ENCODE peak calls at places on chromosomes 1 and 21, in six cellular contexts. One of them, this sample, is unnamed. For H3K36me3 and H3K4me1, the result is how much of the 10 kb centered on the place peaks cover.

GRCh38 chr1:197268012-197268411 is at the start of gene CRB1:
- DNase-seq in heart right ventricle: no peak
- DNase-seq in cardiac muscle cell: peak
- DNase-seq in mammary epithelial cell: no peak
- DNase-seq in psoas muscle: no peak
- DNase-seq in colonic mucosa: no peak
- DNase-seq in this sample: no peak

GRCh38 chr1:224042557-224043118 is 71.3 kb upstream of the FBXO28 start:
- DNase-seq in heart right ventricle: no peak
- DNase-seq in cardiac muscle cell: no peak
- DNase-seq in mammary epithelial cell: no peak
- DNase-seq in psoas muscle: no peak
- DNase-seq in colonic mucosa: no peak
- DNase-seq in this sample: no peak

GRCh38 chr1:53344921-53345838 is 17.3 kb upstream of the LRP8 start:
- DNase-seq in heart right ventricle: no peak
- DNase-seq in cardiac muscle cell: no peak
- DNase-seq in mammary epithelial cell: no peak
- DNase-seq in psoas muscle: no peak
- DNase-seq in colonic mucosa: no peak
- DNase-seq in this sample: no peak

GRCh38 chr1:16398371-16398953 is 31.4 kb downstream of the SZRD1 start:
- DNase-seq in heart right ventricle: no peak
- DNase-seq in cardiac muscle cell: no peak
- DNase-seq in mammary epithelial cell: no peak
- DNase-seq in psoas muscle: no peak
- DNase-seq in colonic mucosa: no peak
- DNase-seq in this sample: no peak

GRCh38 chr1:79603862-79604261 is 597.3 kb upstream of the ADGRL4 start:
- DNase-seq in heart right ventricle: no peak
- DNase-seq in cardiac muscle cell: no peak
- DNase-seq in mammary epithelial cell: peak
- DNase-seq in psoas muscle: no peak
- DNase-seq in colonic mucosa: no peak
- DNase-seq in this sample: no peak

GRCh38 chr1:227546598-227547313 is 16.6 kb upstream of the ZNF678 start:
- DNase-seq in heart right ventricle: no peak
- DNase-seq in cardiac muscle cell: no peak
- DNase-seq in mammary epithelial cell: no peak
- DNase-seq in psoas muscle: no peak
- DNase-seq in colonic mucosa: no peak
- DNase-seq in this sample: no peak

GRCh38 chr1:203006948-203007871 is at the start of gene TMEM183A:
- DNase-seq in heart right ventricle: peak
- DNase-seq in cardiac muscle cell: peak
- DNase-seq in mammary epithelial cell: peak
- DNase-seq in psoas muscle: peak
- DNase-seq in colonic mucosa: peak
- DNase-seq in this sample: peak

GRCh38 chr1:243851129-243851756 is 1.2 kb upstream of the AKT3 start:
- DNase-seq in heart right ventricle: peak
- DNase-seq in cardiac muscle cell: no peak
- DNase-seq in mammary epithelial cell: peak
- DNase-seq in psoas muscle: no peak
- DNase-seq in colonic mucosa: no peak
- DNase-seq in this sample: no peak

GRCh38 chr1:183995322-183996035 is 42.0 kb downstream of the COLGALT2 start:
- DNase-seq in heart right ventricle: peak
- DNase-seq in cardiac muscle cell: no peak
- DNase-seq in mammary epithelial cell: no peak
- DNase-seq in psoas muscle: peak
- DNase-seq in colonic mucosa: no peak
- DNase-seq in this sample: no peak

GRCh38 chr1:207071426-207071825 is 17.2 kb upstream of the C4BPB start:
- DNase-seq in heart right ventricle: no peak
- DNase-seq in cardiac muscle cell: no peak
- DNase-seq in mammary epithelial cell: no peak
- DNase-seq in psoas muscle: no peak
- DNase-seq in colonic mucosa: no peak
- DNase-seq in this sample: peak

GRCh38 chr1:228238461-228238860 is 30.6 kb downstream of the OBSCN start:
- DNase-seq in heart right ventricle: no peak
- DNase-seq in cardiac muscle cell: no peak
- DNase-seq in mammary epithelial cell: no peak
- DNase-seq in psoas muscle: no peak
- DNase-seq in colonic mucosa: no peak
- DNase-seq in this sample: no peak

GRCh38 chr1:182617734-182618288 is 13.6 kb upstream of the RGS16 start:
- DNase-seq in heart right ventricle: no peak
- DNase-seq in cardiac muscle cell: no peak
- DNase-seq in mammary epithelial cell: peak
- DNase-seq in psoas muscle: no peak
- DNase-seq in colonic mucosa: no peak
- DNase-seq in this sample: no peak

GRCh38 chr21:45393833-45394638 is 10.9 kb upstream of the COL18A1 start:
- DNase-seq in heart right ventricle: no peak
- DNase-seq in cardiac muscle cell: no peak
- DNase-seq in mammary epithelial cell: no peak
- DNase-seq in psoas muscle: no peak
- DNase-seq in colonic mucosa: no peak
- DNase-seq in this sample: no peak

GRCh38 chr21:31732538-31732864 is 583 bp upstream of the SCAF4 start:
- DNase-seq in heart right ventricle: no peak
- DNase-seq in cardiac muscle cell: no peak
- DNase-seq in mammary epithelial cell: no peak
- DNase-seq in psoas muscle: no peak
- DNase-seq in colonic mucosa: no peak
- DNase-seq in this sample: no peak

GRCh38 chr1:214720561-214720960 is 117.6 kb downstream of the CENPF start:
- DNase-seq in heart right ventricle: no peak
- DNase-seq in cardiac muscle cell: no peak
- DNase-seq in mammary epithelial cell: no peak
- DNase-seq in psoas muscle: no peak
- DNase-seq in colonic mucosa: no peak
- DNase-seq in this sample: no peak

GRCh38 chr1:201625711-201626300 is 86.9 kb downstream of the NAV1 start:
- DNase-seq in heart right ventricle: no peak
- DNase-seq in cardiac muscle cell: no peak
- DNase-seq in mammary epithelial cell: no peak
- DNase-seq in psoas muscle: no peak
- DNase-seq in colonic mucosa: no peak
- DNase-seq in this sample: no peak

GRCh38 chr1:26164036-26164927 is 4.5 kb downstream of the C1orf232 start:
- DNase-seq in heart right ventricle: peak
- DNase-seq in cardiac muscle cell: peak
- DNase-seq in mammary epithelial cell: no peak
- DNase-seq in psoas muscle: peak
- DNase-seq in colonic mucosa: no peak
- DNase-seq in this sample: peak

GRCh38 chr1:46687910-46688509 is 16.4 kb downstream of the TEX38 start:
- DNase-seq in heart right ventricle: no peak
- DNase-seq in cardiac muscle cell: no peak
- DNase-seq in mammary epithelial cell: no peak
- DNase-seq in psoas muscle: no peak
- DNase-seq in colonic mucosa: no peak
- DNase-seq in this sample: no peak
- H3K27ac ChIP-seq in heart right ventricle: no peak
- H3K27ac ChIP-seq in cardiac muscle cell: no peak
- H3K27ac ChIP-seq in mammary epithelial cell: no peak
- H3K27ac ChIP-seq in psoas muscle: peak
- H3K27ac ChIP-seq in colonic mucosa: peak
- H3K27ac ChIP-seq in this sample: no peak

GRCh38 chr1:92762355-92762754 is 22.6 kb downstream of the EVI5 start:
- DNase-seq in heart right ventricle: no peak
- DNase-seq in cardiac muscle cell: no peak
- DNase-seq in mammary epithelial cell: no peak
- DNase-seq in psoas muscle: no peak
- DNase-seq in colonic mucosa: no peak
- DNase-seq in this sample: no peak

GRCh38 chr1:92764116-92764515 is 20.8 kb downstream of the EVI5 start:
- DNase-seq in heart right ventricle: no peak
- DNase-seq in cardiac muscle cell: no peak
- DNase-seq in mammary epithelial cell: no peak
- DNase-seq in psoas muscle: no peak
- DNase-seq in colonic mucosa: no peak
- DNase-seq in this sample: no peak

GRCh38 chr1:92768915-92769314 is 16.0 kb downstream of the EVI5 start:
- DNase-seq in heart right ventricle: no peak
- DNase-seq in cardiac muscle cell: no peak
- DNase-seq in mammary epithelial cell: no peak
- DNase-seq in psoas muscle: no peak
- DNase-seq in colonic mucosa: no peak
- DNase-seq in this sample: no peak

GRCh38 chr1:92769856-92770255 is 15.1 kb downstream of the EVI5 start:
- DNase-seq in heart right ventricle: no peak
- DNase-seq in cardiac muscle cell: no peak
- DNase-seq in mammary epithelial cell: no peak
- DNase-seq in psoas muscle: no peak
- DNase-seq in colonic mucosa: no peak
- DNase-seq in this sample: no peak

GRCh38 chr1:92768286-92768685 is 16.6 kb downstream of the EVI5 start:
- DNase-seq in heart right ventricle: no peak
- DNase-seq in cardiac muscle cell: no peak
- DNase-seq in mammary epithelial cell: no peak
- DNase-seq in psoas muscle: no peak
- DNase-seq in colonic mucosa: no peak
- DNase-seq in this sample: no peak
- H3K36me3 ChIP-seq in heart right ventricle: under half
- H3K36me3 ChIP-seq in cardiac muscle cell: under half
- H3K36me3 ChIP-seq in mammary epithelial cell: under half
- H3K36me3 ChIP-seq in psoas muscle: under half
- H3K36me3 ChIP-seq in colonic mucosa: under half
- H3K36me3 ChIP-seq in this sample: under half

GRCh38 chr1:6126028-6126427 is 54.1 kb downstream of the CHD5 start:
- DNase-seq in heart right ventricle: no peak
- DNase-seq in cardiac muscle cell: no peak
- DNase-seq in mammary epithelial cell: no peak
- DNase-seq in psoas muscle: no peak
- DNase-seq in colonic mucosa: no peak
- DNase-seq in this sample: no peak
- H3K4me1 ChIP-seq in heart right ventricle: under half
- H3K4me1 ChIP-seq in cardiac muscle cell: under half
- H3K4me1 ChIP-seq in mammary epithelial cell: under half
- H3K4me1 ChIP-seq in psoas muscle: under half
- H3K4me1 ChIP-seq in colonic mucosa: under half
- H3K4me1 ChIP-seq in this sample: under half

GRCh38 chr1:32318127-32318869 is 17.7 kb downstream of the MARCKSL1 start:
- DNase-seq in heart right ventricle: no peak
- DNase-seq in cardiac muscle cell: no peak
- DNase-seq in mammary epithelial cell: no peak
- DNase-seq in psoas muscle: no peak
- DNase-seq in colonic mucosa: no peak
- DNase-seq in this sample: no peak

GRCh38 chr1:32311709-32312393 is 20.0 kb downstream of the HDAC1 start:
- DNase-seq in heart right ventricle: no peak
- DNase-seq in cardiac muscle cell: no peak
- DNase-seq in mammary epithelial cell: no peak
- DNase-seq in psoas muscle: no peak
- DNase-seq in colonic mucosa: no peak
- DNase-seq in this sample: no peak

GRCh38 chr1:32321712-32322291 is 14.2 kb downstream of the MARCKSL1 start:
- DNase-seq in heart right ventricle: no peak
- DNase-seq in cardiac muscle cell: no peak
- DNase-seq in mammary epithelial cell: no peak
- DNase-seq in psoas muscle: no peak
- DNase-seq in colonic mucosa: peak
- DNase-seq in this sample: peak

DNA sequence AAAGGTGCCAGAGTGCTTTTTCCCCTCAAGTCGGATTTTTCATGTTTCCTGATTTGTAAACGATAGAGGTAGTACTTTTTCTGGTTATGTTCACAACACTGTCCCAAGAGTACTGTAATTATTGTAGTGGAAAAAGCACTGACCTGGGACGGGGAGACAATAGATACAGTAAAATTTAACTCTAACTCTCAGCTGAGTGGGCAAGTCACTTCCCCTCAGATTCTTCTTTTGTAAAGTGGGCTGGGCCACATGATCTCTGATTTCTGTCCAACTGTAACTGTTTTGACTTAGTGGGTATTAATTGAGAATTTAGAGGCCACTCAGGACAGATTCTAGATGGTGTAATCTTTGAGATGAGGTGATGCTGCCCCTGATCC is 19.1 kb downstream of the MARCKSL1 start:
- DNase-seq in heart right ventricle: no peak
- DNase-seq in cardiac muscle cell: no peak
- DNase-seq in mammary epithelial cell: no peak
- DNase-seq in psoas muscle: no peak
- DNase-seq in colonic mucosa: no peak
- DNase-seq in this sample: no peak
- H3K27ac ChIP-seq in heart right ventricle: no peak
- H3K27ac ChIP-seq in cardiac muscle cell: no peak
- H3K27ac ChIP-seq in mammary epithelial cell: no peak
- H3K27ac ChIP-seq in psoas muscle: no peak
- H3K27ac ChIP-seq in colonic mucosa: peak
- H3K27ac ChIP-seq in this sample: no peak

GRCh38 chr1:230278871-230279582 is 147.1 kb downstream of the PGBD5 start:
- DNase-seq in heart right ventricle: no peak
- DNase-seq in cardiac muscle cell: no peak
- DNase-seq in mammary epithelial cell: no peak
- DNase-seq in psoas muscle: no peak
- DNase-seq in colonic mucosa: no peak
- DNase-seq in this sample: no peak

GRCh38 chr1:230280054-230280795 is 145.9 kb downstream of the PGBD5 start:
- DNase-seq in heart right ventricle: no peak
- DNase-seq in cardiac muscle cell: no peak
- DNase-seq in mammary epithelial cell: no peak
- DNase-seq in psoas muscle: peak
- DNase-seq in colonic mucosa: no peak
- DNase-seq in this sample: no peak

GRCh38 chr1:230276401-230276800 is 149.7 kb downstream of the PGBD5 start:
- DNase-seq in heart right ventricle: no peak
- DNase-seq in cardiac muscle cell: no peak
- DNase-seq in mammary epithelial cell: no peak
- DNase-seq in psoas muscle: peak
- DNase-seq in colonic mucosa: no peak
- DNase-seq in this sample: no peak

GRCh38 chr1:230279583-230279945 is 146.6 kb downstream of the PGBD5 start:
- DNase-seq in heart right ventricle: no peak
- DNase-seq in cardiac muscle cell: no peak
- DNase-seq in mammary epithelial cell: no peak
- DNase-seq in psoas muscle: peak
- DNase-seq in colonic mucosa: no peak
- DNase-seq in this sample: no peak

DNA sequence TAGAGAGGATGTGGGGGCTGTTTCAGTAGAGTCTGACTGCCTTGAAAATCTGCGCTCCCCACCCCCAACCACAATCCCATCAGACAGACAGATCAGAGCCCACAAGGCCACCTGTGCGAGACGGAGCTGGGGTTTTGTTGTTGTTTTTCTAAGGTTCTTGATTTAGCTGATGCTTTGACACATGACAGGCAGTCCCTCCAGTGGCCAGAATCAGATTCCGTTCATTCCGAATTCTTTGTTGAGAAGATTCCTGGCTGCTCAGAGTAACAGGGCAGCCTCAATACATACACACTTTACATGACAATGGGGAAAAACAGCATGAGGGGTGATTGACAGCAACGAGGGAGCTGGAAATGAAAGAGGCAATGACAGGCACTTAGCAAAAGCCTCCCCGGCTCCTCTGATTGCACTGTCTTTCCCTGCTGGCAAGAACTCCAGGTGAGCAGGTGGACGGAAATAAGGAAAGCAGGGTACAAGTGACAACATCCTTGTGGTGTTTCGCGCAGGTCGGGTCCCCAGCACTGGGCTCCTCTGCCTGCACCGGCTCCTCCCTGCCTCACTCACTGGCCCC is 148.8 kb downstream of the PGBD5 start:
- DNase-seq in heart right ventricle: no peak
- DNase-seq in cardiac muscle cell: no peak
- DNase-seq in mammary epithelial cell: no peak
- DNase-seq in psoas muscle: peak
- DNase-seq in colonic mucosa: no peak
- DNase-seq in this sample: peak
- H3K36me3 ChIP-seq in heart right ventricle: under half
- H3K36me3 ChIP-seq in cardiac muscle cell: under half
- H3K36me3 ChIP-seq in mammary epithelial cell: under half
- H3K36me3 ChIP-seq in psoas muscle: half or more
- H3K36me3 ChIP-seq in colonic mucosa: under half
- H3K36me3 ChIP-seq in this sample: half or more